ENCODE peak calls at places on chromosome 11, in eight cellular contexts. J, A, L, B, R, G, X and V are unnamed samples.

GRCh38 chr11:61773356-61773755 is 19.0 kb downstream of the TMEM258 start:
- DNase-seq in X (no peak), L (no peak), A (no peak), J (no peak), G (no peak), R (no peak), B (no peak), V (no peak)

GRCh38 chr11:36672815-36673450 is 74.9 kb upstream of the RAG2 start:
- DNase-seq in G (no peak), X (peak), A (peak), J (peak), B (peak), L (peak), R (peak), V (no peak)

GRCh38 chr11:21485426-21485825 is 707.5 kb upstream of the ANO5 start:
- DNase-seq in A (no peak), J (no peak), R (no peak), B (no peak), X (no peak), L (no peak), G (no peak), V (no peak)

GRCh38 chr11:74092425-74092824 is 78.4 kb downstream of the C2CD3 start:
- DNase-seq in R (no peak), L (no peak), G (no peak), A (no peak), X (no peak), J (no peak), B (no peak), V (no peak)

GRCh38 chr11:76631566-76632308 is 38.8 kb downstream of the LRRC32 start:
- DNase-seq in A (no peak), X (no peak), L (no peak), R (no peak), B (no peak), J (no peak), G (no peak), V (no peak)

GRCh38 chr11:15412054-15412453 is 297.3 kb downstream of the INSC start:
- DNase-seq in A (peak), R (no peak), G (no peak), J (no peak), B (no peak), L (no peak), X (no peak), V (no peak)

GRCh38 chr11:12750181-12750580 is 76.0 kb downstream of the TEAD1 start:
- DNase-seq in X (no peak), G (no peak), B (no peak), R (no peak), A (no peak), J (no peak), L (no peak), V (no peak)

GRCh38 chr11:72574046-72574445 is 100.2 kb downstream of the PDE2A start:
- DNase-seq in B (no peak), X (no peak), J (no peak), G (no peak), L (no peak), R (no peak), A (no peak), V (peak)

GRCh38 chr11:78350101-78350645 is 67.4 kb downstream of the GAB2 start:
- DNase-seq in B (no peak), R (no peak), X (peak), G (no peak), A (no peak), J (peak), L (no peak), V (no peak)

GRCh38 chr11:47413908-47414684 is 5.7 kb downstream of the SLC39A13 start:
- DNase-seq in G (no peak), X (no peak), L (no peak), B (peak), J (peak), A (no peak), R (no peak), V (no peak)

GRCh38 chr11:6406370-6406769 is 12.5 kb downstream of the APBB1 start:
- DNase-seq in R (no peak), G (no peak), A (no peak), B (no peak), J (no peak), X (no peak), L (no peak), V (no peak)

GRCh38 chr11:3831378-3832239 is 9.2 kb downstream of the RHOG start:
- DNase-seq in X (no peak), L (no peak), R (no peak), G (no peak), B (no peak), J (no peak), A (no peak), V (no peak)

GRCh38 chr11:70525006-70525405 is 126.7 kb downstream of the CTTN start:
- DNase-seq in B (no peak), X (no peak), L (no peak), A (peak), R (no peak), J (no peak), G (no peak), V (peak)

GRCh38 chr11:104738918-104739317 is 159.3 kb downstream of the CASP12 start:
- DNase-seq in B (no peak), X (no peak), J (no peak), L (no peak), R (no peak), A (no peak), G (no peak), V (no peak)

GRCh38 chr11:14641801-14642200 is 1.8 kb upstream of the PDE3B start:
- DNase-seq in R (no peak), G (no peak), A (no peak), X (no peak), J (no peak), L (no peak), B (no peak), V (no peak)

GRCh38 chr11:12192796-12193514 is 82.6 kb downstream of the MICAL2 start:
- DNase-seq in B (no peak), A (no peak), R (no peak), J (no peak), L (no peak), G (peak), X (no peak), V (no peak)

GRCh38 chr11:102780491-102780918 is at the start of gene MMP10:
- DNase-seq in L (peak), G (no peak), R (no peak), B (no peak), X (no peak), A (peak), J (peak), V (no peak)

GRCh38 chr11:57436031-57436430 is 9.1 kb upstream of the SLC43A3 start:
- DNase-seq in R (no peak), B (no peak), A (no peak), X (no peak), L (no peak), G (no peak), J (no peak), V (no peak)

GRCh38 chr11:15158351-15159015 is 43.8 kb downstream of the INSC start:
- DNase-seq in A (peak), G (no peak), J (peak), R (no peak), X (no peak), L (no peak), B (peak), V (no peak)

GRCh38 chr11:23124996-23125395 is 264.7 kb upstream of the CCDC179 start:
- DNase-seq in B (no peak), L (no peak), A (peak), R (no peak), X (no peak), G (no peak), J (no peak), V (no peak)

GRCh38 chr11:5626191-5626590 is 1.4 kb downstream of the TRIM34 start:
- DNase-seq in R (no peak), B (no peak), G (no peak), J (no peak), L (no peak), X (no peak), A (peak), V (no peak)

GRCh38 chr11:91947215-91947614 is 277.4 kb upstream of the FAT3 start:
- DNase-seq in A (peak), J (no peak), G (no peak), R (no peak), L (no peak), X (no peak), B (peak), V (no peak)

GRCh38 chr11:36453678-36454077 is 56.4 kb downstream of the TRAF6 start:
- DNase-seq in G (no peak), B (no peak), R (no peak), L (no peak), X (peak), J (no peak), A (peak), V (no peak)

GRCh38 chr11:35614949-35615569 is 3.2 kb upstream of the FJX1 start:
- DNase-seq in J (no peak), X (no peak), G (no peak), R (no peak), L (no peak), B (no peak), A (peak), V (no peak)

GRCh38 chr11:111707039-111707690 is 59.0 kb downstream of the PPP2R1B start:
- DNase-seq in L (no peak), G (peak), R (no peak), J (peak), X (peak), A (peak), B (peak), V (no peak)

GRCh38 chr11:121141051-121141450 is 40.0 kb downstream of the TECTA start:
- DNase-seq in A (peak), G (no peak), B (no peak), R (no peak), L (no peak), J (no peak), X (no peak), V (no peak)

GRCh38 chr11:36454991-36455611 is 55.0 kb downstream of the TRAF6 start:
- DNase-seq in R (no peak), L (no peak), J (no peak), G (no peak), X (no peak), B (no peak), A (no peak), V (no peak)

GRCh38 chr11:134502153-134502550 is 90.1 kb upstream of the B3GAT1 start:
- DNase-seq in B (no peak), A (no peak), L (no peak), X (no peak), R (no peak), J (no peak), G (no peak), V (no peak)

GRCh38 chr11:23473782-23474181 is 613.5 kb upstream of the CCDC179 start:
- DNase-seq in G (no peak), X (no peak), B (no peak), R (no peak), A (no peak), J (no peak), L (no peak), V (no peak)

GRCh38 chr11:106997241-106997640 is 21.0 kb downstream of the GUCY1A2 start:
- DNase-seq in R (no peak), L (no peak), J (no peak), B (no peak), A (no peak), X (no peak), G (no peak), V (no peak)

GRCh38 chr11:1533342-1533725 is 38.7 kb downstream of the DUSP8 start:
- DNase-seq in L (no peak), J (no peak), A (no peak), R (no peak), G (no peak), X (no peak), B (no peak), V (no peak)

GRCh38 chr11:2086239-2087040 is 52.7 kb downstream of the IGF2 start:
- DNase-seq in J (no peak), R (no peak), L (no peak), G (no peak), B (no peak), A (no peak), X (no peak), V (peak)

GRCh38 chr11:72724851-72725730 is 27.1 kb downstream of the ARAP1 start:
- DNase-seq in J (peak), A (peak), R (peak), B (peak), X (peak), G (peak), L (peak), V (peak)

GRCh38 chr11:78419327-78419726 is 1.7 kb upstream of the GAB2 start:
- DNase-seq in J (peak), B (peak), X (peak), R (no peak), L (no peak), A (peak), G (peak), V (no peak)

GRCh38 chr11:117219455-117219854 is 12.4 kb downstream of the PCSK7 start:
- DNase-seq in X (no peak), G (no peak), A (no peak), R (no peak), J (no peak), B (no peak), L (no peak), V (no peak)

GRCh38 chr11:44383246-44383645 is 73.3 kb upstream of the ALX4 start:
- DNase-seq in A (no peak), G (no peak), B (no peak), J (no peak), L (no peak), X (no peak), R (no peak), V (no peak)

GRCh38 chr11:44388828-44389645 is 79.1 kb upstream of the ALX4 start:
- DNase-seq in X (no peak), G (no peak), B (no peak), L (no peak), R (no peak), A (no peak), J (no peak), V (no peak)

GRCh38 chr11:44387825-44388224 is 77.9 kb upstream of the ALX4 start:
- DNase-seq in X (no peak), J (no peak), L (no peak), B (no peak), G (no peak), R (no peak), A (no peak), V (no peak)

GRCh38 chr11:44389963-44390605 is 80.1 kb upstream of the ALX4 start:
- DNase-seq in J (no peak), G (no peak), R (no peak), L (no peak), X (no peak), B (no peak), A (no peak), V (no peak)

DNA sequence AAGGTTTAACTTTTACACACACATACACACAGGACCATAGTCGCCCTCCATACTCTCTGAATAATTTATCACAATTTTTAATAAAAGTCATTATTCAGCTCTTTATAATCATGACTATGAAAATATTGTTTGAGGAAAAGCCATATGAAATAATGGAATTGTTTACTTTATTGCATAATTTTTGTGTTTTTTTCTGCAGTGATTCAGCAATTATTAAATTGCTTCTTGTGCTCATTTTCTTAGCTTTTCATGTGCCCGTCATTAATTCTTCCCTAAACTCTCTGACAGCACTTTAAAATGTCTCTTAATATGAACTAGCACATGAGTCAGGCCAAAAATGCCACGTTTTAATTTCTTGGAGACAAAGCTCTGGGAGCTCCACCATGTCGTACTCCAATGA is 77.5 kb upstream of the ALX4 start:
- DNase-seq in J (no peak), G (no peak), A (no peak), R (no peak), L (no peak), B (no peak), X (no peak), V (no peak)
- H3K4me3 ChIP-seq in J (no peak), G (no peak), A (no peak), R (no peak), L (no peak), B (no peak), X (no peak), V (no peak)

GRCh38 chr11:20164152-20164551 is 3.9 kb upstream of the DBX1 start:
- DNase-seq in A (no peak), B (no peak), J (no peak), X (no peak), L (no peak), R (no peak), G (no peak), V (no peak)

GRCh38 chr11:20162824-20163777 is 2.8 kb upstream of the DBX1 start:
- DNase-seq in L (no peak), X (no peak), B (no peak), A (no peak), R (no peak), J (no peak), G (no peak), V (no peak)

GRCh38 chr11:20162340-20162739 is 2.1 kb upstream of the DBX1 start:
- DNase-seq in J (no peak), X (no peak), G (no peak), B (no peak), A (no peak), R (no peak), L (no peak), V (no peak)

GRCh38 chr11:20161923-20162322 is 1.6 kb upstream of the DBX1 start:
- DNase-seq in X (no peak), L (no peak), R (no peak), B (no peak), J (no peak), A (no peak), G (no peak), V (no peak)

GRCh38 chr11:20163778-20164133 is 3.5 kb upstream of the DBX1 start:
- DNase-seq in A (no peak), J (no peak), X (no peak), L (no peak), B (no peak), R (no peak), G (no peak), V (no peak)
- H3K4me3 ChIP-seq in A (no peak), J (no peak), X (no peak), L (peak), B (peak), R (peak), G (no peak), V (no peak)

DNA sequence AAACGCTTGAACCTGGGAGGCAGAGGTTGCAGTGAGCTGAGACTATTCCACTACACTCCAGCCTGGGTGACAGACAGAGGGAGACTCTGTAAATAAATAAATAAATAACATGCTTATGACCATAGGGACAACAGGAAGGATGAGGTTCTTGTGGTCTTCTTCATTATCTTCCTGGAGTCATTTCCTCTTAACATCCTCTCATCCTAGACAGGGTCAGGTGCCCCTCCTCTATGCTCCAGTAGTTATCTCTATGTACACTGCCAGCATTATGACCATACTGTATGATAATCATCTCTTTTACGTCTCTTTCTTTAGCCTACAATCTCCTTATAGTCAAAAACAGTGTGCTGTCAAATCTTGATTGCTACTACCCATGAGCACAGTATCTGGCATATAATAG is 17.7 kb downstream of the RAB30 start:
- DNase-seq in J (no peak), A (no peak), R (no peak), X (no peak), L (no peak), B (no peak), G (no peak), V (no peak)
- H3K4me3 ChIP-seq in J (no peak), A (no peak), R (no peak), X (no peak), L (no peak), B (no peak), G (no peak), V (no peak)

DNA sequence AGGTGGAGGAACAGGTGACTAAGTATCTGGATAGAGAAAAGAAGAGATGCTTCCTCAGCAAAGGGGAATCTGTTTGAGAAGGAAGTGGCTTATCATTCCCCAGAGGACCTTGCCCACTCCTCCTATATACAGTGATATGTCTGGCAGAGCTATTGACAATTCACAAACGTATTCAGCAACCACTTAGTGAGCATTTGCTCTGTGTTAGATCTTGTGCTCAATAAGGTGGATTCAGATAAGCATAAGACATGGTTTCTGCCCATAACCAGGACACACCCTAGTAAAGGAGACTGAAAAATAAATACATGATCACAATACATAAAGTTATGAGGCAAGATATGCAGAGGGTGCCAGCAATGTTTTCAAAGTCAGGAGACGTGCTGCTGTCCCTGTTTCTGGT is 1.4 kb downstream of the TMEM9B start:
- DNase-seq in A (no peak), B (no peak), X (no peak), J (no peak), G (no peak), R (no peak), L (no peak), V (no peak)
- H3K4me3 ChIP-seq in A (no peak), B (no peak), X (peak), J (peak), G (peak), R (peak), L (no peak), V (peak)

GRCh38 chr11:33311680-33312079 is 54.5 kb downstream of the HIPK3 start:
- DNase-seq in X (no peak), L (no peak), R (no peak), J (no peak), A (no peak), B (no peak), G (no peak), V (no peak)
- H3K4me3 ChIP-seq in X (no peak), L (no peak), R (no peak), J (no peak), A (no peak), B (no peak), G (no peak), V (no peak)

GRCh38 chr11:116192509-116193206 is 580.1 kb downstream of the BUD13 start:
- DNase-seq in G (no peak), X (no peak), R (no peak), A (no peak), L (no peak), J (no peak), B (no peak), V (no peak)
- H3K4me3 ChIP-seq in G (peak), X (peak), R (no peak), A (no peak), L (peak), J (peak), B (peak), V (no peak)

DNA sequence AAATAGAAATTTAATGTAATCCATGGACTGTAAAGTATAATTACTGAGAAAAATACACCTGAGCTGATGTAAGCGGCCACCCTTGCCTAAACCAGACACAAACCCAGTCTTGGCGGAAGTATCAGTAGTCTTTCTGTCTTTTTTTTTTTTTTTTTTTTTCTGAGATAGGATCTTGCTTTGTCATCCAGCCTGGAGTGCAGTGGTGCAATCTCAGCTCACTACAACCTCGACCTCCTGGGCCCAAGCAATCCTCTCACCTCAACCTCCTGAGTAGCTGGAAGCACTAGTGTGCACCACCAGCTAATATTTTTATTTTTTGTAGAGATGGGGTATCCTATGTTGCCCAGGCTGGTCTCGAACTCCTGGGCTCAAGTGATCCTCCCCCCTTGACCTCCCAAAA is 5.5 kb upstream of the CXCR5 start:
- DNase-seq in X (no peak), B (no peak), G (no peak), L (no peak), A (no peak), J (no peak), R (no peak), V (peak)
- H3K4me3 ChIP-seq in X (no peak), B (no peak), G (no peak), L (no peak), A (no peak), J (no peak), R (no peak), V (no peak)